ENCODE peak calls at places on chromosomes 7 and 10, in seven cellular contexts. One of them, this sample, is unnamed.

GRCh38 chr10:28946479-28946878 is 269.2 kb downstream of the BAMBI start:
- DNase-seq in Right ventricle myocardium superior: no peak
- DNase-seq in transverse colon: no peak
- DNase-seq in AG04449: peak; percentile 60
- DNase-seq in SW 1271: no peak
- DNase-seq in caudate nucleus: no peak
- DNase-seq in fibroblast of lung: peak; percentile 89
- DNase-seq in this sample: no peak

GRCh38 chr7:135684134-135684533 is 21.8 kb downstream of the STMP1 start:
- DNase-seq in Right ventricle myocardium superior: no peak
- DNase-seq in fibroblast of lung: peak; percentile 65
- DNase-seq in SW 1271: no peak
- DNase-seq in transverse colon: no peak
- DNase-seq in AG04449: no peak
- DNase-seq in caudate nucleus: no peak
- DNase-seq in this sample: no peak

GRCh38 chr7:142866361-142867096 is 11.7 kb downstream of the EPHB6 start:
- DNase-seq in caudate nucleus: no peak
- DNase-seq in Right ventricle myocardium superior: no peak
- DNase-seq in fibroblast of lung: peak; percentile 11
- DNase-seq in AG04449: no peak
- DNase-seq in SW 1271: no peak
- DNase-seq in transverse colon: peak; percentile 41
- DNase-seq in this sample: no peak

GRCh38 chr10:119461923-119462322 is 80.6 kb downstream of the RGS10 start:
- DNase-seq in SW 1271: no peak
- DNase-seq in caudate nucleus: no peak
- DNase-seq in Right ventricle myocardium superior: no peak
- DNase-seq in transverse colon: no peak
- DNase-seq in AG04449: no peak
- DNase-seq in fibroblast of lung: no peak
- DNase-seq in this sample: no peak

GRCh38 chr7:78558571-78558970 is 760.0 kb downstream of the PHTF2 start:
- DNase-seq in fibroblast of lung: no peak
- DNase-seq in transverse colon: no peak
- DNase-seq in SW 1271: no peak
- DNase-seq in AG04449: no peak
- DNase-seq in caudate nucleus: no peak
- DNase-seq in Right ventricle myocardium superior: no peak
- DNase-seq in this sample: no peak

GRCh38 chr10:15877836-15878576 is 17.7 kb upstream of the MINDY3 start:
- DNase-seq in transverse colon: no peak
- DNase-seq in AG04449: no peak
- DNase-seq in fibroblast of lung: no peak
- DNase-seq in SW 1271: no peak
- DNase-seq in Right ventricle myocardium superior: no peak
- DNase-seq in caudate nucleus: no peak
- DNase-seq in this sample: no peak

GRCh38 chr10:133150656-133151055 is 9.4 kb upstream of the KNDC1 start:
- DNase-seq in Right ventricle myocardium superior: no peak
- DNase-seq in caudate nucleus: no peak
- DNase-seq in AG04449: no peak
- DNase-seq in transverse colon: no peak
- DNase-seq in SW 1271: no peak
- DNase-seq in fibroblast of lung: no peak
- DNase-seq in this sample: no peak

GRCh38 chr10:14859043-14859442 is 19.6 kb upstream of the SUV39H2 start:
- DNase-seq in SW 1271: no peak
- DNase-seq in AG04449: no peak
- DNase-seq in Right ventricle myocardium superior: no peak
- DNase-seq in fibroblast of lung: no peak
- DNase-seq in transverse colon: no peak
- DNase-seq in caudate nucleus: no peak
- DNase-seq in this sample: no peak

GRCh38 chr7:155270876-155271275 is 26.8 kb upstream of the INSIG1 start:
- DNase-seq in AG04449: no peak
- DNase-seq in Right ventricle myocardium superior: no peak
- DNase-seq in SW 1271: no peak
- DNase-seq in caudate nucleus: no peak
- DNase-seq in transverse colon: no peak
- DNase-seq in fibroblast of lung: no peak
- DNase-seq in this sample: no peak

GRCh38 chr10:60717852-60718251 is 60.4 kb upstream of the CDK1 start:
- DNase-seq in transverse colon: no peak
- DNase-seq in AG04449: no peak
- DNase-seq in SW 1271: no peak
- DNase-seq in Right ventricle myocardium superior: no peak
- DNase-seq in caudate nucleus: no peak
- DNase-seq in fibroblast of lung: no peak
- DNase-seq in this sample: no peak

GRCh38 chr7:95511716-95512260 is 26.0 kb downstream of the ASB4 start:
- DNase-seq in Right ventricle myocardium superior: peak; percentile 53
- DNase-seq in fibroblast of lung: peak; percentile 54
- DNase-seq in AG04449: no peak
- DNase-seq in SW 1271: peak; percentile 40
- DNase-seq in transverse colon: peak; percentile 76
- DNase-seq in caudate nucleus: peak; percentile 41
- DNase-seq in this sample: peak; percentile 83

GRCh38 chr7:22109761-22110160 is 164.1 kb upstream of the CDCA7L start:
- DNase-seq in Right ventricle myocardium superior: no peak
- DNase-seq in transverse colon: peak; percentile 28
- DNase-seq in caudate nucleus: peak; percentile 52
- DNase-seq in fibroblast of lung: peak; percentile 21
- DNase-seq in SW 1271: no peak
- DNase-seq in AG04449: no peak
- DNase-seq in this sample: peak; percentile 52

GRCh38 chr10:117074621-117075020 is 63.4 kb downstream of the VAX1 start:
- DNase-seq in Right ventricle myocardium superior: no peak
- DNase-seq in transverse colon: peak; percentile 31
- DNase-seq in SW 1271: no peak
- DNase-seq in caudate nucleus: no peak
- DNase-seq in AG04449: no peak
- DNase-seq in fibroblast of lung: no peak
- DNase-seq in this sample: no peak

GRCh38 chr7:138125598-138126111 is 49.4 kb downstream of the AKR1D1 start:
- DNase-seq in transverse colon: no peak
- DNase-seq in AG04449: no peak
- DNase-seq in fibroblast of lung: peak; percentile 74
- DNase-seq in SW 1271: no peak
- DNase-seq in caudate nucleus: no peak
- DNase-seq in Right ventricle myocardium superior: no peak
- DNase-seq in this sample: peak; percentile 49

GRCh38 chr10:61786728-61787127 is 114.8 kb upstream of the ARID5B start:
- DNase-seq in SW 1271: no peak
- DNase-seq in transverse colon: no peak
- DNase-seq in AG04449: peak; percentile 34
- DNase-seq in Right ventricle myocardium superior: no peak
- DNase-seq in fibroblast of lung: peak; percentile 86
- DNase-seq in caudate nucleus: no peak
- DNase-seq in this sample: no peak

GRCh38 chr7:85483205-85483604 is 296.3 kb upstream of the SEMA3D start:
- DNase-seq in fibroblast of lung: peak; percentile 87
- DNase-seq in caudate nucleus: no peak
- DNase-seq in AG04449: peak; percentile 85
- DNase-seq in Right ventricle myocardium superior: no peak
- DNase-seq in SW 1271: no peak
- DNase-seq in transverse colon: no peak
- DNase-seq in this sample: peak; percentile 26

GRCh38 chr10:131954356-131954965 is 27.3 kb downstream of the BNIP3 start:
- DNase-seq in SW 1271: no peak
- DNase-seq in caudate nucleus: no peak
- DNase-seq in AG04449: no peak
- DNase-seq in Right ventricle myocardium superior: no peak
- DNase-seq in transverse colon: no peak
- DNase-seq in fibroblast of lung: no peak
- DNase-seq in this sample: no peak